ENCODE peak calls at places on chromosome 5, in seven cellular contexts. C is activated T-cell treated with anti-CD3 and anti-CD28 coated beads, Interleukin-2, amount 50 U/mL, for 72 hours; A is NCI-H1436; H is AG10803; M is naive B cell; D is omental fat pad; R is iPS-NIHi11. X is an unnamed sample.

GRCh38 chr5:43422143-43422542 is 10.0 kb upstream of the CCL28 start:
- DNase-seq in C (no peak), A (no peak), H (peak), M (no peak), D (no peak), R (no peak), X (peak)

GRCh38 chr5:1151316-1151715 is 39.5 kb upstream of the SLC12A7 start:
- DNase-seq in C (no peak), A (no peak), H (no peak), M (no peak), D (no peak), R (no peak), X (no peak)

GRCh38 chr5:128665747-128666355 is 127.8 kb upstream of the FBN2 start:
- DNase-seq in C (no peak), A (no peak), H (no peak), M (no peak), D (no peak), R (no peak), X (peak)

GRCh38 chr5:9056046-9056445 is 489.8 kb downstream of the SEMA5A start:
- DNase-seq in C (no peak), A (no peak), H (no peak), M (no peak), D (no peak), R (no peak), X (peak)

GRCh38 chr5:149434162-149435014 is 55.3 kb upstream of the IL17B start:
- DNase-seq in C (peak), A (peak), H (peak), M (no peak), D (peak), R (peak), X (no peak)

GRCh38 chr5:77400645-77401044 is 91.5 kb downstream of the WDR41 start:
- DNase-seq in C (no peak), A (no peak), H (peak), M (no peak), D (no peak), R (no peak), X (no peak)

GRCh38 chr5:167694562-167694961 is 596.9 kb upstream of the WWC1 start:
- DNase-seq in C (no peak), A (no peak), H (no peak), M (no peak), D (no peak), R (no peak), X (no peak)

GRCh38 chr5:107508083-107508482 is 162.7 kb downstream of the EFNA5 start:
- DNase-seq in C (no peak), A (no peak), H (no peak), M (no peak), D (no peak), R (no peak), X (no peak)

GRCh38 chr5:111731638-111732037 is 25.4 kb downstream of the NREP start:
- DNase-seq in C (no peak), A (no peak), H (no peak), M (no peak), D (no peak), R (no peak), X (no peak)